ENCODE peak calls at places on chromosomes 3 and 15, in ten cellular contexts. D is stomach, A is memory B cell, L is HEK293T, F is globus pallidus, C is hippocampal formation, K is left ventricle myocardium inferior, W is EH, J is heart right ventricle, I is nephron progenitor cell. U is an unnamed sample.

GRCh38 chr15:56491110-56491722 is 26.3 kb upstream of the MNS1 start:
- DNase-seq in D (peak; percentile 71), A (peak; percentile 66), L (peak; percentile 58), F (peak; percentile 71), C (peak; percentile 70), K (peak; percentile 49), W (peak; percentile 70), J (peak; percentile 26), I (peak; percentile 68), U (peak; percentile 52)

GRCh38 chr15:68055224-68055705 is 1.1 kb downstream of the PIAS1 start:
- DNase-seq in D (no peak), A (peak; percentile 39), L (no peak), F (peak; percentile 29), C (peak; percentile 22), K (no peak), W (peak; percentile 67), J (peak; percentile 11), I (peak; percentile 35), U (no peak)

GRCh38 chr15:63043391-63044076 is 987 bp downstream of the TPM1 start:
- DNase-seq in D (no peak), A (peak; percentile 54), L (no peak), F (no peak), C (no peak), K (peak; percentile 34), W (peak; percentile 51), J (no peak), I (peak; percentile 44), U (peak; percentile 62)

GRCh38 chr3:2024037-2024436 is 74.6 kb upstream of the CNTN4 start:
- DNase-seq in D (no peak), A (no peak), L (no peak), F (no peak), C (no peak), K (no peak), W (no peak), J (no peak), I (no peak), U (no peak)

GRCh38 chr3:45688194-45688881 is 858 bp upstream of the SACM1L start:
- DNase-seq in D (no peak), A (no peak), L (peak; percentile 43), F (no peak), C (peak; percentile 50), K (no peak), W (peak; percentile 44), J (no peak), I (peak; percentile 57), U (no peak)

GRCh38 chr3:5809811-5810210 is 622.3 kb downstream of the EDEM1 start:
- DNase-seq in D (no peak), A (no peak), L (no peak), F (no peak), C (no peak), K (no peak), W (no peak), J (no peak), I (no peak), U (no peak)

GRCh38 chr3:126961191-126961790 is 21.6 kb upstream of the PLXNA1 start:
- DNase-seq in D (no peak), A (no peak), L (no peak), F (no peak), C (no peak), K (peak; percentile 83), W (peak; percentile 62), J (peak; percentile 77), I (no peak), U (peak; percentile 83)

GRCh38 chr3:44061961-44062360 is 179.7 kb upstream of the TOPAZ1 start:
- DNase-seq in D (no peak), A (no peak), L (no peak), F (no peak), C (no peak), K (no peak), W (no peak), J (no peak), I (no peak), U (no peak)

GRCh38 chr3:184750684-184751083 is 38.8 kb upstream of the MAGEF1 start:
- DNase-seq in D (peak; percentile 83), A (no peak), L (no peak), F (no peak), C (no peak), K (no peak), W (no peak), J (no peak), I (no peak), U (peak; percentile 3)

GRCh38 chr3:58144478-58145142 is 66.2 kb downstream of the DNASE1L3 start:
- DNase-seq in D (no peak), A (no peak), L (no peak), F (no peak), C (no peak), K (no peak), W (no peak), J (no peak), I (no peak), U (no peak)

GRCh38 chr3:196604548-196604947 is 34.9 kb upstream of the NRROS start:
- DNase-seq in D (no peak), A (peak; percentile 40), L (no peak), F (no peak), C (no peak), K (no peak), W (no peak), J (no peak), I (no peak), U (no peak)

GRCh38 chr15:80693682-80694623 is 1.2 kb upstream of the ABHD17C start:
- DNase-seq in D (peak; percentile 44), A (no peak), L (no peak), F (peak; percentile 13), C (no peak), K (no peak), W (no peak), J (no peak), I (no peak), U (no peak)

U was measured in left ventricle myocardium superior.